ENCODE peak calls at places on chromosomes 1 and 21, in six cellular contexts. X is fibroblast of pulmonary artery, J is osteocyte, M is psoas muscle, G is fibroblast of lung, E is natural killer cell. T is an unnamed sample.
A peak's percentile ranks its signal among the peaks of the same experiment; 100 is the strongest.

GRCh38 chr1:39668894-39669293 is 3.0 kb downstream of the NT5C1A start:
- DNase-seq in M (peak; percentile 79), X (no peak), G (no peak), J (no peak), E (no peak), T (no peak)

GRCh38 chr1:30257322-30257721 is 466.1 kb downstream of the MATN1 start:
- DNase-seq in G (no peak), M (no peak), E (no peak), X (no peak), J (no peak), T (no peak)

GRCh38 chr1:166695115-166695514 is 144.2 kb upstream of the POGK start:
- DNase-seq in J (no peak), E (no peak), M (no peak), G (no peak), X (no peak), T (no peak)

GRCh38 chr1:5810131-5810530 is 182.1 kb downstream of the NPHP4 start:
- DNase-seq in X (no peak), E (no peak), M (no peak), G (no peak), J (no peak), T (no peak)

GRCh38 chr1:50346621-50347020 is 76.6 kb downstream of the DMRTA2 start:
- DNase-seq in M (no peak), J (peak; percentile 69), X (no peak), G (no peak), E (no peak), T (no peak)

GRCh38 chr1:37574834-37575479 is 18.2 kb downstream of the DNALI1 start:
- DNase-seq in E (no peak), J (no peak), X (peak; percentile 54), G (peak; percentile 84), M (no peak), T (peak; percentile 81)

GRCh38 chr1:150511551-150511950 is 3.6 kb downstream of the ECM1 start:
- DNase-seq in E (no peak), M (peak; percentile 43), J (no peak), X (no peak), G (no peak), T (no peak)

GRCh38 chr1:22918644-22919043 is 54.0 kb downstream of the LACTBL1 start:
- DNase-seq in M (no peak), X (no peak), J (no peak), E (no peak), G (no peak), T (no peak)

GRCh38 chr1:173444757-173445156 is 32.4 kb upstream of the PRDX6 start:
- DNase-seq in X (no peak), J (no peak), E (no peak), M (no peak), G (no peak), T (no peak)

GRCh38 chr1:35605882-35606182 is 32.7 kb downstream of the TFAP2E start:
- DNase-seq in M (no peak), X (peak; percentile 20), G (peak; percentile 76), E (no peak), J (no peak), T (no peak)

GRCh38 chr1:104592926-104593325 is 843.2 kb downstream of the AMY1C start:
- DNase-seq in J (no peak), E (no peak), M (no peak), X (no peak), G (no peak), T (no peak)

GRCh38 chr21:39700318-39700717 is 44.7 kb upstream of the IGSF5 start:
- DNase-seq in G (no peak), J (no peak), X (no peak), M (no peak), E (no peak), T (no peak)

GRCh38 chr1:218346391-218347204 is 1.5 kb downstream of the TGFB2 start:
- DNase-seq in J (no peak), G (peak; percentile 58), M (peak; percentile 63), E (no peak), X (peak; percentile 45), T (peak; percentile 60)

GRCh38 chr1:164753521-164754077 is 194.6 kb downstream of the PBX1 start:
- DNase-seq in M (no peak), J (no peak), G (peak; percentile 38), E (no peak), X (no peak), T (no peak)

GRCh38 chr1:207404849-207405525 is 49.1 kb upstream of the CR2 start:
- DNase-seq in M (no peak), G (peak; percentile 67), E (no peak), X (peak; percentile 86), J (no peak), T (peak; percentile 70)

GRCh38 chr1:35452086-35452485 is 105.1 kb downstream of the KIAA0319L start:
- DNase-seq in X (peak; percentile 96), M (peak; percentile 57), E (no peak), G (peak; percentile 21), J (no peak), T (peak; percentile 85)

GRCh38 chr1:70528591-70529333 is 117.7 kb downstream of the CTH start:
- DNase-seq in J (no peak), E (no peak), G (peak; percentile 24), X (peak; percentile 47), M (no peak), T (peak; percentile 26)

GRCh38 chr1:202565890-202566289 is 144.4 kb downstream of the SYT2 start:
- DNase-seq in M (no peak), E (no peak), X (no peak), J (no peak), G (no peak), T (no peak)

GRCh38 chr1:243806310-243806709 is 43.7 kb downstream of the AKT3 start:
- DNase-seq in G (no peak), M (no peak), J (no peak), E (no peak), X (no peak), T (no peak)

GRCh38 chr1:35901235-35901634 is 18.2 kb downstream of the AGO1 start:
- DNase-seq in X (no peak), M (no peak), E (no peak), G (no peak), J (no peak), T (no peak)

GRCh38 chr1:60213253-60213652 is 139.7 kb upstream of the C1orf87 start:
- DNase-seq in E (no peak), G (no peak), M (no peak), X (no peak), J (no peak), T (no peak)

GRCh38 chr1:166924829-166925541 is 48.9 kb upstream of the TADA1 start:
- DNase-seq in M (no peak), X (no peak), G (no peak), E (no peak), J (no peak), T (no peak)

GRCh38 chr1:56183151-56183550 is 396.2 kb downstream of the PLPP3 start:
- DNase-seq in X (no peak), G (no peak), J (no peak), M (peak; percentile 55), E (no peak), T (no peak)

GRCh38 chr1:28280961-28281360 is 21.6 kb downstream of the SESN2 start:
- DNase-seq in G (no peak), M (no peak), J (no peak), X (no peak), E (no peak), T (no peak)

GRCh38 chr1:117821782-117822447 is 107.5 kb downstream of the GDAP2 start:
- DNase-seq in M (no peak), G (peak; percentile 99), E (no peak), J (no peak), X (peak; percentile 96), T (peak; percentile 98)

DNA sequence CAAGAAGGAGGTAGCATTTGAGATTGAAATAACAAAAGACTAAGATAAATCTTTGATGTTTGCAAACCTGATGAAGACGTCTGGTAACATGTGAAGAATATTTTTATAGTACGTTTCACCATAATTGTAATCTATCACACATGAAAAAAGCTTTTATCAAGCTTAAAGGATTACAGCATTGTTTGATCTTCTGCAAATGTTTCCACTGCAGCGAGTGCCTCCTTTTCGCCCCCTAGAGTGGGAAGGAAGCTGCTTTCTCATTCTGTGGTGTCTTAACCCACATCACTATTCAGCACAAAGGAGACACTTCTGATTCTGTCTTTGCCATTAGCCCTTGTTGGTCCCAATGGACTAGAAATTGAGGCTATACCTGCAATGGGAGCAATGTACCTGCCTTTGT is 46.0 kb upstream of the IL12RB2 start:
- DNase-seq in M (no peak), J (no peak), E (no peak), G (no peak), X (no peak), T (no peak)
- TF ChIP-seq CTCF in M (no peak), J (no peak), E (peak; percentile 23), G (peak; percentile 48), X (peak; percentile 26), T (peak; percentile 12)

DNA sequence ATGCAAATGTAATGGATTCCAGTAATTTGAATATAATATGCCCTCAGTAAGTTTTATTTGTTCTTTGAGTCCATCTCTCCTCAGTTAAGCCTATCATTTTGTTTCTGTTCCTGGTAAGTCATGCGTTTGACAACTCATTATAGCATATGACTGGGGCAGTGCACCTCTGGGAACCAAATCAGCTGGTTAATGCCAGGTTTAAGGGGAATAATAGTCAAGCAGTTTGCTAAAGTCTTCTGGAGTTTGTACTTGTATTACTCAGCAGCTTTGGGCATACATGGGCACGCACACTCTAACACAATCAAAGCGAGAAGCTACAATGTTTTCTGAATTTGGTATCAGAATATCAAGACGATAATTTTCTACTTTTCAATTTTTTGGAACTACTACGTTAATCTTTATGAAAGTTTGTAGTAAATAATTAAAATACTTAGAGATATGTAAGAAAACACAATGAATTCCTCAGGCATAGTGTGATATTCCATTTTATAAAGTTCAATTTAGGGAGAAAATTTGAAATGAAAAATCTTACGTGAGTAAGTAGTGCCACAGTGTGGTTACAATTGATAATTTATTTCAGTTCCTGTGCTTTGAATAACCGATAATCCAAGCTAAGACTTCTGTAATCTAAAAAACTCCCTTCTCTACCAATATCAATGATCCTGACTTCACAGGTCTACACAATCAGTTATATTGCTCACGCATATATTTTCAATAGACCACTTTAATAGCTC is 43.8 kb upstream of the KCTD3 start:
- DNase-seq in M (no peak), X (peak; percentile 41), J (no peak), E (no peak), G (peak; percentile 13), T (peak; percentile 18)
- TF ChIP-seq CTCF in M (peak; percentile 10), X (peak; percentile 8), J (peak; percentile 41), E (no peak), G (no peak), T (no peak)

DNA sequence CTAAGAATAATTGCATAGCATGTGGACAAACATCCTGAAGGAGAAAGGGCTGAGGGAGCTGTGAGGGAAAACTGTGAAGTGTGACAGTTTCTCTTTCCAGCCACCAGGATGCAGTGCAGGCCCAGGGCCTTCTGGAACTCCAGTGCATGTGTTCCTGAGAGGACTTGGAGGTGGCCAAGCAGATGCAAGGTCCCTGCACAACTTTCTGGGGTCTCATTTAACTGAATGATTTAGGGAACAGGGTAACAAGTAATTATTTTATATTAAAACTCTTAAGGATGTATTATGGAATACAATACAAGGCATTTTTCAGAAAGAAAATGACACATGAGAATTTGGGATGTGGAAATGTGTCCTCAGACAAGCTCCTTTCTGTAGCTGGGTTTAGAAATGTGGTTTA is 61.2 kb upstream of the MCOLN3 start:
- DNase-seq in E (no peak), J (no peak), G (peak; percentile 55), M (peak; percentile 61), X (peak; percentile 82), T (peak; percentile 71)
- TF ChIP-seq CTCF in E (no peak), J (peak; percentile 92), G (peak; percentile 96), M (peak; percentile 73), X (peak; percentile 96), T (peak; percentile 80)

DNA sequence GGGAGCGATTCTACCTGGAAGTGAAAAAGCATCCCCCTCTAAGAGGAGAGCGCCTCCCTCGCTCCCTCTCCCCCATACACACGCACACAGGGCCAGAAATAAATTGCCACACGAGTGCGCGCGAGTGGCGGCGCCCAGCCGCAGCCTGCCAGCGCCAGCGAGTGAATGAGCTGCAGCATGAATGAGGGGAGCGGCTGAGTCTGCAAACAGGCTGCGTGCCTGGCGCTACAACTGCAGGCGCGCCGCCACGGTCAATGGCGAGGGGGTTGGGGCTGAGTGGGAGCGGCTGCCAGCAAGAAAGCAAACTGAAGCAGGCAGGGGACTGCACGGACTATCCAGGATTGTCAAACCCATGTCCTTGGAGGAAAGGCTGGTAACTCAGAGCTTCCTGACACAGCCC is 2.2 kb downstream of the CAMK1G start:
- DNase-seq in E (no peak), X (peak; percentile 47), M (peak; percentile 64), G (peak; percentile 43), J (no peak), T (no peak)
- TF ChIP-seq CTCF in E (no peak), X (no peak), M (no peak), G (peak; percentile 6), J (no peak), T (no peak)

T was measured in endothelial cell of umbilical vein.